ENCODE peak calls at places on chromosomes 16 and 17, in nine cellular contexts. H is suprapubic skin; C is H7; X is activated CD4-positive, alpha-beta T cell treated with anti-CD3 and anti-CD28 coated beads, Interleukin-2, amount 50 U/mL, for 48 hours; G is GM13977; R is T-helper 9 cell; V is Caki2; N is LoVo; Z is GM04504. T is an unnamed sample.

GRCh38 chr17:8016632-8017424 is 14.4 kb downstream of the GUCY2D start:
- DNase-seq in C (peak; percentile 88), R (no peak), N (no peak), H (no peak), X (peak; percentile 65), Z (no peak), V (no peak), G (peak; percentile 68), T (peak; percentile 65)

GRCh38 chr16:81779540-81780320 is 639 bp downstream of the PLCG2 start:
- DNase-seq in R (no peak), C (peak; percentile 80), Z (no peak), H (peak; percentile 63), V (peak; percentile 12), N (no peak), G (no peak), X (no peak), T (peak; percentile 40)

GRCh38 chr16:17519041-17519440 is 48.3 kb upstream of the XYLT1 start:
- DNase-seq in H (no peak), X (no peak), R (no peak), C (no peak), G (no peak), N (no peak), V (no peak), Z (no peak), T (no peak)

GRCh38 chr17:64641499-64641898 is 20.6 kb downstream of the SMURF2 start:
- DNase-seq in R (no peak), G (no peak), N (no peak), X (no peak), H (no peak), V (no peak), C (no peak), Z (peak; percentile 66), T (peak; percentile 74)

GRCh38 chr17:43094129-43094834 is 30.9 kb downstream of the BRCA1 start:
- DNase-seq in G (no peak), Z (peak; percentile 53), N (no peak), C (no peak), R (no peak), H (no peak), V (no peak), X (no peak), T (no peak)

GRCh38 chr16:57999971-58000705 is at the start of gene ZNF319:
- DNase-seq in N (no peak), X (no peak), R (no peak), C (peak; percentile 88), H (no peak), Z (no peak), V (no peak), G (no peak), T (peak; percentile 34)

GRCh38 chr17:37429442-37429841 is 22.8 kb downstream of the TADA2A start:
- DNase-seq in C (no peak), Z (no peak), N (no peak), V (no peak), H (no peak), G (no peak), R (no peak), X (no peak), T (no peak)

GRCh38 chr16:70694088-70694487 is 8.2 kb upstream of the MTSS2 start:
- DNase-seq in V (peak; percentile 62), N (peak; percentile 37), X (no peak), R (no peak), H (no peak), C (peak; percentile 91), Z (peak; percentile 83), G (no peak), T (peak; percentile 99)

GRCh38 chr16:71917900-71918299 is 22.6 kb downstream of the IST1 start:
- DNase-seq in X (no peak), G (no peak), V (no peak), Z (peak; percentile 55), N (no peak), R (no peak), C (no peak), H (no peak), T (no peak)

GRCh38 chr17:2449486-2449885 is 48.6 kb upstream of the MNT start:
- DNase-seq in G (peak; percentile 47), C (no peak), Z (peak; percentile 2), N (no peak), X (no peak), R (no peak), V (no peak), H (no peak), T (no peak)

GRCh38 chr17:47850692-47851573 is at the start of gene SP6:
- DNase-seq in Z (no peak), V (peak; percentile 73), G (peak; percentile 70), N (peak; percentile 90), C (peak; percentile 96), X (peak; percentile 74), H (no peak), R (peak; percentile 51), T (peak; percentile 83)

GRCh38 chr16:48347980-48348379 is 37.2 kb downstream of the SIAH1 start:
- DNase-seq in C (no peak), N (no peak), R (no peak), V (no peak), Z (no peak), X (no peak), G (no peak), H (no peak), T (no peak)

GRCh38 chr17:63450551-63450950 is 4.4 kb upstream of the CYB561 start:
- DNase-seq in Z (no peak), H (no peak), N (no peak), V (no peak), X (no peak), R (no peak), G (no peak), C (peak; percentile 56), T (no peak)

GRCh38 chr16:87045462-87046216 is 271.6 kb downstream of the C16orf95 start:
- DNase-seq in Z (no peak), V (no peak), X (no peak), H (no peak), N (no peak), R (no peak), G (no peak), C (peak; percentile 12), T (no peak)